ENCODE peak calls at places on chromosomes 3 and 15, in four cellular contexts. One of them, this sample, is unnamed.

GRCh38 chr15:47720555-47720954 is 3.2 kb downstream of the SEMA6D start:
- DNase-seq in sciatic nerve: no peak
- DNase-seq in stimulated activated CD8-positive, alpha-beta memory T cell treated with anti-CD3 and anti-CD28 coated beads, Interleukin-4, amount 100 ng/mL, for 1 hour: no peak
- DNase-seq in GM23248: peak
- DNase-seq in this sample: no peak

GRCh38 chr3:19202303-19202702 is 54.0 kb downstream of the KCNH8 start:
- DNase-seq in sciatic nerve: no peak
- DNase-seq in stimulated activated CD8-positive, alpha-beta memory T cell treated with anti-CD3 and anti-CD28 coated beads, Interleukin-4, amount 100 ng/mL, for 1 hour: no peak
- DNase-seq in GM23248: no peak
- DNase-seq in this sample: no peak

GRCh38 chr3:171757377-171758034 is 52.8 kb downstream of the PLD1 start:
- DNase-seq in sciatic nerve: no peak
- DNase-seq in stimulated activated CD8-positive, alpha-beta memory T cell treated with anti-CD3 and anti-CD28 coated beads, Interleukin-4, amount 100 ng/mL, for 1 hour: no peak
- DNase-seq in GM23248: no peak
- DNase-seq in this sample: no peak

GRCh38 chr15:50933353-50933752 is 24.9 kb downstream of the AP4E1 start:
- DNase-seq in sciatic nerve: no peak
- DNase-seq in stimulated activated CD8-positive, alpha-beta memory T cell treated with anti-CD3 and anti-CD28 coated beads, Interleukin-4, amount 100 ng/mL, for 1 hour: no peak
- DNase-seq in GM23248: no peak
- DNase-seq in this sample: no peak

GRCh38 chr15:101256756-101257155 is 4.9 kb upstream of the CHSY1 start:
- DNase-seq in sciatic nerve: no peak
- DNase-seq in stimulated activated CD8-positive, alpha-beta memory T cell treated with anti-CD3 and anti-CD28 coated beads, Interleukin-4, amount 100 ng/mL, for 1 hour: no peak
- DNase-seq in GM23248: peak
- DNase-seq in this sample: no peak

GRCh38 chr3:43236008-43236407 is 50.3 kb upstream of the SNRK start:
- DNase-seq in sciatic nerve: no peak
- DNase-seq in stimulated activated CD8-positive, alpha-beta memory T cell treated with anti-CD3 and anti-CD28 coated beads, Interleukin-4, amount 100 ng/mL, for 1 hour: no peak
- DNase-seq in GM23248: peak
- DNase-seq in this sample: no peak

GRCh38 chr15:31306036-31306425 is 20.6 kb upstream of the KLF13 start:
- DNase-seq in sciatic nerve: no peak
- DNase-seq in stimulated activated CD8-positive, alpha-beta memory T cell treated with anti-CD3 and anti-CD28 coated beads, Interleukin-4, amount 100 ng/mL, for 1 hour: no peak
- DNase-seq in GM23248: no peak
- DNase-seq in this sample: no peak

GRCh38 chr3:195714380-195715011 is 6.3 kb upstream of the MUC20 start:
- DNase-seq in sciatic nerve: no peak
- DNase-seq in stimulated activated CD8-positive, alpha-beta memory T cell treated with anti-CD3 and anti-CD28 coated beads, Interleukin-4, amount 100 ng/mL, for 1 hour: no peak
- DNase-seq in GM23248: peak
- DNase-seq in this sample: no peak

GRCh38 chr3:61663728-61664492 is 102.5 kb downstream of the PTPRG start:
- DNase-seq in sciatic nerve: no peak
- DNase-seq in stimulated activated CD8-positive, alpha-beta memory T cell treated with anti-CD3 and anti-CD28 coated beads, Interleukin-4, amount 100 ng/mL, for 1 hour: no peak
- DNase-seq in GM23248: peak
- DNase-seq in this sample: peak

GRCh38 chr3:179949428-179949827 is 87.3 kb downstream of the PEX5L start:
- DNase-seq in sciatic nerve: no peak
- DNase-seq in stimulated activated CD8-positive, alpha-beta memory T cell treated with anti-CD3 and anti-CD28 coated beads, Interleukin-4, amount 100 ng/mL, for 1 hour: no peak
- DNase-seq in GM23248: no peak
- DNase-seq in this sample: no peak

GRCh38 chr15:67013696-67014095 is 51.7 kb upstream of the SMAD3 start:
- DNase-seq in sciatic nerve: no peak
- DNase-seq in stimulated activated CD8-positive, alpha-beta memory T cell treated with anti-CD3 and anti-CD28 coated beads, Interleukin-4, amount 100 ng/mL, for 1 hour: no peak
- DNase-seq in GM23248: no peak
- DNase-seq in this sample: peak

GRCh38 chr3:189685854-189686253 is 54.7 kb downstream of the TP63 start:
- DNase-seq in sciatic nerve: no peak
- DNase-seq in stimulated activated CD8-positive, alpha-beta memory T cell treated with anti-CD3 and anti-CD28 coated beads, Interleukin-4, amount 100 ng/mL, for 1 hour: no peak
- DNase-seq in GM23248: peak
- DNase-seq in this sample: no peak

GRCh38 chr15:94400521-94401290 is 169.3 kb downstream of the MCTP2 start:
- DNase-seq in sciatic nerve: no peak
- DNase-seq in stimulated activated CD8-positive, alpha-beta memory T cell treated with anti-CD3 and anti-CD28 coated beads, Interleukin-4, amount 100 ng/mL, for 1 hour: no peak
- DNase-seq in GM23248: no peak
- DNase-seq in this sample: peak

GRCh38 chr3:120477826-120478225 is 27.0 kb upstream of the FSTL1 start:
- DNase-seq in sciatic nerve: no peak
- DNase-seq in stimulated activated CD8-positive, alpha-beta memory T cell treated with anti-CD3 and anti-CD28 coated beads, Interleukin-4, amount 100 ng/mL, for 1 hour: no peak
- DNase-seq in GM23248: no peak
- DNase-seq in this sample: no peak

GRCh38 chr3:173889522-173890055 is 492.0 kb downstream of the NLGN1 start:
- DNase-seq in sciatic nerve: no peak
- DNase-seq in stimulated activated CD8-positive, alpha-beta memory T cell treated with anti-CD3 and anti-CD28 coated beads, Interleukin-4, amount 100 ng/mL, for 1 hour: no peak
- DNase-seq in GM23248: peak
- DNase-seq in this sample: no peak

GRCh38 chr3:9248232-9249191 is 934 bp downstream of the SRGAP3 start:
- DNase-seq in sciatic nerve: no peak
- DNase-seq in stimulated activated CD8-positive, alpha-beta memory T cell treated with anti-CD3 and anti-CD28 coated beads, Interleukin-4, amount 100 ng/mL, for 1 hour: no peak
- DNase-seq in GM23248: peak
- DNase-seq in this sample: no peak

GRCh38 chr15:70703066-70703465 is 60.3 kb downstream of the UACA start:
- DNase-seq in sciatic nerve: no peak
- DNase-seq in stimulated activated CD8-positive, alpha-beta memory T cell treated with anti-CD3 and anti-CD28 coated beads, Interleukin-4, amount 100 ng/mL, for 1 hour: no peak
- DNase-seq in GM23248: no peak
- DNase-seq in this sample: no peak